ENCODE peak calls at places on chromosomes 2 and 18, in nine cellular contexts. W is amygdala; J is stimulated activated CD4-positive, alpha-beta T cell treated with anti-CD3 and anti-CD28 coated beads, Interleukin-2, amount 100 ng/mL, for 48 hours; N is stimulated activated CD8-positive, alpha-beta memory T cell treated with anti-CD3 and anti-CD28 coated beads, Interleukin-12 subunit alpha, Interleukin-12 subunit beta, amount 100 ng/mL, for 1 hour; L is AG08396; F is HL-60; I is HCEC 1CT; Y is Peyer's patch; R is keratinocyte. P is an unnamed sample.

GRCh38 chr18:48031011-48031480 is 100.6 kb upstream of the SMAD2 start:
- DNase-seq in J (no peak), Y (no peak), W (peak), N (no peak), R (no peak), F (peak), I (peak), L (peak), P (no peak)

GRCh38 chr18:78769502-78770113 is 210.0 kb upstream of the SALL3 start:
- DNase-seq in R (no peak), J (no peak), W (no peak), I (no peak), L (no peak), N (no peak), Y (peak), F (no peak), P (no peak)

GRCh38 chr2:69616755-69617154 is 26.8 kb downstream of the AAK1 start:
- DNase-seq in Y (no peak), F (no peak), L (no peak), I (no peak), W (no peak), J (no peak), N (no peak), R (no peak), P (no peak)

GRCh38 chr2:215772634-215773563 is 240.5 kb downstream of the MREG start:
- DNase-seq in L (no peak), N (no peak), R (no peak), Y (no peak), W (no peak), J (no peak), I (peak), F (no peak), P (no peak)

GRCh38 chr18:51537487-51537886 is 340.0 kb upstream of the MEX3C start:
- DNase-seq in J (no peak), W (peak), L (no peak), I (no peak), F (peak), N (no peak), Y (no peak), R (no peak), P (no peak)

GRCh38 chr2:55133467-55134315 is 83.4 kb upstream of the RTN4 start:
- DNase-seq in L (peak), J (peak), R (no peak), I (peak), N (peak), F (no peak), Y (no peak), W (peak), P (peak)

GRCh38 chr2:16409006-16409390 is 256.6 kb downstream of the CYRIA start:
- DNase-seq in Y (no peak), I (no peak), N (no peak), W (no peak), L (no peak), J (no peak), R (no peak), F (no peak), P (no peak)

GRCh38 chr2:218223046-218223445 is 6.1 kb downstream of the ARPC2 start:
- DNase-seq in Y (no peak), J (no peak), I (no peak), L (no peak), F (no peak), N (no peak), R (no peak), W (no peak), P (no peak)

GRCh38 chr18:61820842-61821241 is 72.0 kb downstream of the RNF152 start:
- DNase-seq in F (no peak), J (no peak), N (no peak), L (no peak), R (peak), I (no peak), W (no peak), Y (no peak), P (no peak)

GRCh38 chr18:3816601-3817363 is 366.8 kb downstream of the TGIF1 start:
- DNase-seq in F (no peak), J (no peak), I (peak), W (no peak), L (peak), Y (no peak), N (no peak), R (peak), P (no peak)

P was measured in GM18507.